ENCODE peak calls at places on chromosomes 4 and X, in five cellular contexts. V is vagina, W is transverse colon, Z is stomach, D is K562. H is an unnamed sample.

GRCh38 chrX:55450259-55450658 is 1.7 kb upstream of the MAGEH1 start:
- DNase-seq in Z (no peak), W (no peak), D (peak), V (no peak), H (no peak)

GRCh38 chr4:17702666-17703065 is 78.8 kb downstream of the FAM184B start:
- DNase-seq in V (peak), W (no peak), Z (no peak), D (no peak), H (no peak)

GRCh38 chr4:26252349-26252748 is 68.5 kb upstream of the RBPJ start:
- DNase-seq in V (no peak), D (no peak), Z (no peak), W (no peak), H (no peak)

GRCh38 chr4:17526695-17527477 is 11.9 kb downstream of the CLRN2 start:
- DNase-seq in Z (no peak), W (no peak), V (no peak), D (no peak), H (no peak)

GRCh38 chr4:132227349-132228165 is 921.5 kb upstream of the PCDH10 start:
- DNase-seq in D (peak), Z (no peak), V (no peak), W (no peak), H (no peak)

GRCh38 chr4:157204634-157205244 is 15.8 kb upstream of the GRIA2 start:
- DNase-seq in W (peak), D (peak), V (no peak), Z (no peak), H (no peak)

GRCh38 chr4:89298788-89299152 is 8.8 kb downstream of the GPRIN3 start:
- DNase-seq in V (no peak), D (no peak), W (no peak), Z (no peak), H (no peak)

GRCh38 chrX:108156082-108156481 is 64.5 kb downstream of the ATG4A start:
- DNase-seq in V (no peak), W (no peak), D (no peak), Z (no peak), H (no peak)

GRCh38 chrX:37685452-37686347 is at the start of gene XK:
- DNase-seq in V (no peak), D (peak), W (peak), Z (peak), H (peak)

GRCh38 chr4:172202480-172203076 is 389.4 kb downstream of the GALNTL6 start:
- DNase-seq in W (no peak), Z (no peak), V (no peak), D (peak), H (peak)

GRCh38 chr4:74451214-74451661 is 6.3 kb downstream of the AREG start:
- DNase-seq in D (peak), W (no peak), Z (no peak), V (no peak), H (no peak)

GRCh38 chrX:139945075-139945474 is 12.2 kb upstream of the ATP11C start:
- DNase-seq in D (no peak), Z (no peak), V (no peak), W (no peak), H (no peak)

GRCh38 chr4:61273237-61273636 is 73.1 kb downstream of the ADGRL3 start:
- DNase-seq in W (no peak), D (no peak), Z (no peak), V (no peak), H (no peak)
- TF ChIP-seq POLR2AphosphoS5 in W (peak), D (no peak), Z (peak), V (no peak), H (no peak)

DNA sequence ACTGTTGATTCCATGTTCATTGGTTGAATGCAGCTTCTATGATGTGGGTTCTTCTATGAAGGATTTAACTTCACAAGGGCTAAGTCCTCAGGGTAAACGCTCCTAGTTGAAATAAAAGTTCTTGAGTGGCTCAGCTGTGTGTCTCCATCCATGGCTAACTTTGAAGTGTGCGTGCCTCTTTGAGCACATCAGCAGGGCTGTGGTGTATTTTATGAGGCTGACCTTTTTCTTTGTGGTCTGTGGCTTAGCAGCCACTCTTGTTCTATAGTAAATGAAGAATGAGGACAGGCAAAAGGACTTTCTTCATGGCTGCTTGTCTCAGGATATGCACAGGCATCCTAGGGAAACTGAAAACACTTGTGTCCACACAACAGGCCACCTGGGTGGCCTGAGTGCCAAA is 88.5 kb downstream of the KIT start:
- DNase-seq in W (no peak), V (no peak), D (no peak), Z (no peak), H (no peak)
- TF ChIP-seq POLR2AphosphoS5 in W (no peak), V (no peak), D (no peak), Z (no peak), H (no peak)

DNA sequence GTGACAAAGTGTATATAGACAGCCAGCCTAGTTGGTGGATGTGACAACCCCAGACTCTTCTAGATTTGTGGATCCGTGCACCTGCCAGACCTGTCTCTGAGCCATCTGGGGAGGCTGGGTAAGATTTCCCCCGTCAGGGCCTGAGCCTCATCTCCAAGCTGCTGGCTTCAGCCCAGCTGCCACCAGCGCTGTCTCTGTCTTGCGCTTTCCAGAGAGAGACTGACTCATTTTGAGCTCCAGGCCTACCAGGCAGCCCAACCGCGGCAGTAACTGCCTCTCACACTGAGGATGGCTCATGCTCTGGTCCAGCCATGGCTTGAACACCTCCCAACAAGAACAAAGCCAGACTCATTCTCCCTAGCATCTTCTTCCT is 26.4 kb downstream of the NOP14 start:
- DNase-seq in D (no peak), V (no peak), Z (no peak), W (no peak), H (no peak)
- TF ChIP-seq POLR2AphosphoS5 in D (no peak), V (no peak), Z (no peak), W (no peak), H (no peak)

GRCh38 chr4:146957252-146957651 is 11.6 kb upstream of the TTC29 start:
- DNase-seq in W (no peak), D (no peak), Z (no peak), V (no peak), H (no peak)
- TF ChIP-seq POLR2AphosphoS5 in W (no peak), D (no peak), Z (no peak), V (no peak), H (no peak)

GRCh38 chr4:29632199-29632598 is 1088.0 kb upstream of the PCDH7 start:
- DNase-seq in W (no peak), D (no peak), V (no peak), Z (no peak), H (no peak)
- TF ChIP-seq POLR2AphosphoS5 in W (no peak), D (no peak), V (no peak), Z (no peak), H (no peak)

GRCh38 chrX:154695913-154696312 is 42.5 kb upstream of the CTAG2 start:
- DNase-seq in W (no peak), D (no peak), Z (no peak), V (no peak), H (no peak)

GRCh38 chrX:154693394-154693793 is 40.0 kb upstream of the CTAG2 start:
- DNase-seq in D (no peak), Z (no peak), W (no peak), V (no peak), H (no peak)

GRCh38 chrX:154696328-154697045 is 43.1 kb upstream of the CTAG2 start:
- DNase-seq in V (no peak), D (no peak), W (no peak), Z (no peak), H (no peak)

GRCh38 chrX:154698630-154699248 is 45.4 kb upstream of the CTAG2 start:
- DNase-seq in Z (no peak), V (no peak), D (no peak), W (no peak), H (no peak)
- TF ChIP-seq POLR2AphosphoS5 in Z (no peak), V (no peak), D (no peak), W (no peak), H (no peak)

GRCh38 chr4:112302320-112303274 is 5.4 kb downstream of the ALPK1 start:
- DNase-seq in Z (no peak), W (no peak), D (no peak), V (no peak), H (no peak)

GRCh38 chr4:112297495-112297894 is 326 bp downstream of the ALPK1 start:
- DNase-seq in Z (no peak), V (no peak), W (no peak), D (no peak), H (no peak)

DNA sequence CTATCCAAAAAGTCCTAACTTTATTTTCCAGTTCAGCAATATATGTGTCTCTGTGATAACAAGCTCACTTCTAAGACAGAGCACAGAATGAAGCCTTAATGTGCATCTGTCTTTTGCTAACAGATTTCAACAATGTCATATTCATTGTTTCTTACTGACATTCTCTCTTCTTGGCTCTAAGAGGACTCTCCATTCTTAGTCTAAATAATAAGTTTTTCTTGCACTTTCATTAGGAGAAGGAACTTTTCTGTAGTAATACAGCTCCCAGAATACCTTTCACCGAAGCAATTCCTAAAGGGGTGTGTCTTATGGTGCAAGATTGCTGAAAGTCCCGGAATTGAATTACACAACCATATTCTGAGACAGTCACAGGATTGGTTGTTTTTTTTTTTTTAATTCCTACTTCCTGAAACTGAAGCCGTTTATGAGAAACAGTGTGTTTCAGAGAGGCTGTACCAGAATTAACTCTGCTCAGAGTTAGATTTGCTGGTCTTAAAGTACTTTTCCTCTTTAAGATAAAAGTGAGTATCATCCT is at the start of gene ALPK1:
- DNase-seq in V (no peak), Z (no peak), W (no peak), D (no peak), H (no peak)
- TF ChIP-seq POLR2AphosphoS5 in V (peak), Z (peak), W (peak), D (no peak), H (no peak)

DNA sequence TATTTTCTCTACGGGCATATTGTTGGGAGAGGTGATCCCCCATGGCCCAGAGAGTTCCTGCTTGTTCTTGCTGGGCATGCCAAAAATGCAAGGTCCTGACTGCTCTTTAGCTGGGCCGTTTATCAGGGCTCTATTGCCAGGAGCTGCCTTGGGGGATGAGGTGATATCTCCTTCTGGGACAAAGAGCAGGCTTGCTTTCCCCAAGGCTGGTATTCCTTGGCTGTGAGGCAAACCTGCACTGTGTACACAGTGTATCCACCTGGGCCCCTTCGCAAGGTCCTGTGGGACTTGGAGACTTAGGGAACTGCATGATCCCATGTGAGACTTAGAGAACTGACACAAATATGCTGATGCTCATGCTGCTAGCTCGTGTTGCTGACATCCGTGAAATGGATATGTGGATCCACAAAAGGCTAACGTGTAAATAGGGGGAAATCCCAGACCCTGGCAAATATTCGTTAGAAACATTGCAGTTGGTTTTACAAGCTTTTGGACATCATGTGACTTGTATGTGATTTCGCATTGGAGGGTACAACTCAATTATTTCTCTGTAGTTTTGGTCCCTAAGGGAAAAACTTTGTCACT is 24.4 kb upstream of the ZFX start:
- DNase-seq in Z (peak), D (no peak), V (no peak), W (no peak), H (no peak)
- TF ChIP-seq POLR2AphosphoS5 in Z (no peak), D (no peak), V (no peak), W (no peak), H (no peak)

GRCh38 chr4:54231419-54232150 is 2.5 kb downstream of the PDGFRA start:
- DNase-seq in D (no peak), W (no peak), V (peak), Z (no peak), H (no peak)

GRCh38 chr4:54232151-54232688 is 3.1 kb downstream of the PDGFRA start:
- DNase-seq in W (no peak), D (no peak), Z (no peak), V (peak), H (no peak)

GRCh38 chr4:54234497-54235205 is 5.6 kb downstream of the PDGFRA start:
- DNase-seq in W (no peak), V (peak), D (no peak), Z (no peak), H (no peak)

GRCh38 chr4:54233128-54233696 is 4.1 kb downstream of the PDGFRA start:
- DNase-seq in W (peak), V (peak), D (peak), Z (peak), H (peak)

GRCh38 chr4:54233697-54234496 is 4.8 kb downstream of the PDGFRA start:
- DNase-seq in V (no peak), Z (peak), W (peak), D (peak), H (no peak)
- TF ChIP-seq POLR2AphosphoS5 in V (no peak), Z (peak), W (no peak), D (no peak), H (no peak)

DNA sequence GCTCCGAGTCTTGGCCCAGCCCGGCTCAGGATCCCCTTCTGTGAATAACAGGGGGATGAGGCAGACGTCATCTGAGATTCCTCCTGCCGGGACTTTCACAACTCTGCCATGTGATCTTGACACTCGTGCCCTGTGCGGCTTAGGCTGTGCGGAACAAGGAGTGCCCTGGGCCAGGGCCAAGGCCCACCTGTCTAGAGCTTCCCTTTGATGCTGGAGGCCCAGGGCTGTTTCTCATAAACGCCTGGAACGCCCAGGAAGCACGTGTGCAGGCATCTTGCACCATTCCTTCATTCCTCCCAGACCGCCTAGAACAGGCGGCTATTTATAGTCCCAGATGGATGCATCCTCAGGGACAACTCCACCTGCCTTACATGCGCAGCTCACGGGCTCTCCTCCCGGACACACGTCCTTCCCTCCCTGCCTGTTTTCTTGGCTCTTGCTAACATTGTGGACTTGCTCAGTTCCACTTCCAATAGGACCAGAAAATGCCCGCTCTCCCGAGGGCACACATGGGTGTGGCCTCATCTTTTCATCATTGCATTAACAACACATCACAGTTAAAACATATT is 57.3 kb downstream of the ABLIM2 start:
- DNase-seq in V (no peak), Z (no peak), W (peak), D (no peak), H (no peak)
- TF ChIP-seq POLR2AphosphoS5 in V (peak), Z (peak), W (peak), D (no peak), H (no peak)